ENCODE peak calls at places on chromosomes 2 and 18, in seven cellular contexts. T is Calu3, B is A549, Z is brain microvascular endothelial cell, A is AG10803, M is choroid plexus epithelial cell, C is spleen. U is an unnamed sample.
A peak's percentile ranks its signal among the peaks of the same experiment; 100 is the strongest.

GRCh38 chr2:54582987-54583386 is 126.9 kb downstream of the SPTBN1 start:
- DNase-seq in A (no peak), T (no peak), B (no peak), M (no peak), Z (no peak), C (no peak), U (no peak)

GRCh38 chr2:64262068-64262467 is 117.8 kb upstream of the PELI1 start:
- DNase-seq in A (no peak), Z (no peak), B (no peak), T (peak; percentile 48), M (peak; percentile 69), C (no peak), U (no peak)

GRCh38 chr2:159083601-159084000 is 115.2 kb downstream of the TANC1 start:
- DNase-seq in B (no peak), M (peak; percentile 64), A (peak; percentile 80), Z (no peak), C (no peak), T (no peak), U (no peak)

GRCh38 chr2:239106314-239106908 is 258.5 kb downstream of the TWIST2 start:
- DNase-seq in Z (peak; percentile 60), B (peak; percentile 72), T (peak; percentile 74), M (peak; percentile 76), A (peak; percentile 73), C (no peak), U (peak; percentile 62)

GRCh38 chr2:11616097-11616687 is 53.8 kb downstream of the NTSR2 start:
- DNase-seq in A (no peak), M (no peak), C (no peak), B (no peak), Z (no peak), T (no peak), U (no peak)

GRCh38 chr2:240985881-240986786 is 12.3 kb upstream of the SNED1 start:
- DNase-seq in A (no peak), T (no peak), C (peak; percentile 70), B (no peak), Z (no peak), M (no peak), U (no peak)

GRCh38 chr2:203685081-203685621 is 21.3 kb upstream of the CD28 start:
- DNase-seq in Z (peak; percentile 96), C (no peak), B (no peak), T (peak; percentile 30), M (peak; percentile 97), A (peak; percentile 99), U (no peak)

GRCh38 chr18:34913837-34914755 is 127.1 kb upstream of the MAPRE2 start:
- DNase-seq in M (peak; percentile 97), B (no peak), A (no peak), T (no peak), Z (peak; percentile 85), C (no peak), U (no peak)

GRCh38 chr2:99666256-99666655 is 176.4 kb upstream of the REV1 start:
- DNase-seq in C (no peak), M (no peak), B (no peak), A (no peak), Z (no peak), T (no peak), U (no peak)

GRCh38 chr18:23406271-23406787 is 46.8 kb upstream of the RIOK3 start:
- DNase-seq in M (peak; percentile 88), Z (peak; percentile 71), B (no peak), T (no peak), C (no peak), A (peak; percentile 17), U (no peak)

GRCh38 chr18:50849448-50849847 is 29.5 kb upstream of the ME2 start:
- DNase-seq in Z (no peak), M (peak; percentile 46), T (no peak), B (no peak), C (no peak), A (peak; percentile 21), U (no peak)

GRCh38 chr18:50844554-50844953 is 24.7 kb upstream of the MRO start:
- DNase-seq in C (no peak), M (no peak), B (no peak), Z (no peak), A (no peak), T (no peak), U (no peak)

GRCh38 chr18:50847192-50847591 is 27.4 kb upstream of the MRO start:
- DNase-seq in M (peak; percentile 52), B (no peak), T (no peak), Z (peak; percentile 74), C (no peak), A (peak; percentile 47), U (no peak)

GRCh38 chr18:50848038-50848437 is 28.2 kb upstream of the MRO start:
- DNase-seq in Z (no peak), B (no peak), C (no peak), T (no peak), A (no peak), M (no peak), U (no peak)

GRCh38 chr18:50844960-50845359 is 25.1 kb upstream of the MRO start:
- DNase-seq in C (no peak), Z (no peak), T (no peak), B (no peak), A (no peak), M (no peak), U (no peak)
- TF ChIP-seq CTCF in C (no peak), Z (no peak), T (no peak), B (no peak), A (no peak), M (no peak), U (no peak)

GRCh38 chr2:122164964-122165363 is 409.5 kb downstream of the TSN start:
- DNase-seq in Z (no peak), A (no peak), M (no peak), C (peak; percentile 1), B (no peak), T (no peak), U (no peak)

GRCh38 chr2:122166820-122167219 is 411.4 kb downstream of the TSN start:
- DNase-seq in M (no peak), A (no peak), C (peak; percentile 61), B (no peak), Z (no peak), T (no peak), U (no peak)

GRCh38 chr2:122172812-122173211 is 417.4 kb downstream of the TSN start:
- DNase-seq in A (no peak), M (no peak), Z (no peak), C (no peak), B (no peak), T (no peak), U (no peak)

GRCh38 chr2:122167561-122167960 is 412.1 kb downstream of the TSN start:
- DNase-seq in M (no peak), Z (no peak), B (no peak), T (no peak), A (no peak), C (no peak), U (no peak)

DNA sequence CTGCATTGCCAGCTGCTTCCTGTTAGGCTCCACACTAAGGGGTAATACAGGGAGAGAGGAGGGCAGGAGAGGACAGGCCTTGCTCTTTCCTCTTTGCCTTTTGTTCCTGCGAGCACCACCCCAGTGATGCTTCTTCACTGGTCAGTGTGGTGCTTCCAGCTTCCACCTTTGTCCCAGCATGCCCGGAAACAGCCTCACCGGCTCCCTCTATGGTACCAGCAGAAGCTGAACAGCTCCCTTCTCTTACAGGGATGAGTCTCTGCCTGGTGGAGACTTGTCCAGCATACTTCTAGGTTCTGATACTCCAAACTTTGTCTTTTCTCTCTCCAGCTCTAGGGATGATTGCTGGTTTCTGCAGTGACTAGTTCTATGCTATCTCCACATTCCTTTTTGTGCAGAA is 413.3 kb downstream of the TSN start:
- DNase-seq in B (no peak), A (no peak), T (peak; percentile 14), M (no peak), C (no peak), Z (no peak), U (no peak)
- TF ChIP-seq CTCF in B (no peak), A (peak; percentile 11), T (no peak), M (no peak), C (no peak), Z (peak; percentile 31), U (no peak)

DNA sequence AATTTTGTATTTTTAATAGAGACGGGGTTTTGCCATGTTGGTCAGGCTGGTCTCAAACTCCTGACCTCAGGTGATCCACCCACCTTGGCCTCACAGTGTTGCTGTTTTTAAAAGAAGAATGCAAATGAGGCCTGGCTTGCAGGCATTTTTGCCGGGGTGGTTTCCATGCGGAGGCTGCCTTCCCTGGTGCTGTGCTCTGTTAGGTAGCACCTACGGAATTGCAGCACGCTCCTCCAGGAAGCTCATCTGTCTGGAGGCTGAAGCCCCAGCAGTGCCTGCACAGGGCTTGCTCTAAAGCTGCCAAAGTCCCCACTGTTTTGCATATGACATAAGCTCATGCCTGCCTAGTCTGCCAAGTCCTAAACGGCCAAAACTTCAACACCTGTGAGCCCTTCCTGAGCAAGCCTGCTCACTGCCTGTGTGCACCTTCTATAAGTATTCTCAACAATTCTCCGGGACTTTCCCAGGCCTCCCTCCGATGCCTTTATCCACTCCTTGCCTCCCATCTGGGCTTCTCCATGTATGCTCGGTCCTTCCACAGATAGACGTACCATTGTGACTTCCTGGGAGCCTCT is 551.3 kb upstream of the RAB6C start:
- DNase-seq in Z (no peak), A (no peak), T (no peak), M (no peak), B (no peak), C (no peak), U (no peak)
- TF ChIP-seq CTCF in Z (no peak), A (no peak), T (no peak), M (no peak), B (no peak), C (no peak), U (no peak)

GRCh38 chr2:36484454-36484853 is 113.5 kb downstream of the FEZ2 start:
- DNase-seq in C (no peak), A (no peak), M (no peak), T (no peak), Z (no peak), B (no peak), U (no peak)
- TF ChIP-seq CTCF in C (no peak), A (no peak), M (no peak), T (no peak), Z (no peak), B (no peak), U (no peak)

GRCh38 chr2:49226360-49226759 is 72.0 kb upstream of the FSHR start:
- DNase-seq in M (no peak), C (no peak), B (no peak), Z (no peak), T (no peak), A (no peak), U (no peak)
- TF ChIP-seq CTCF in M (no peak), C (no peak), B (no peak), Z (no peak), T (no peak), A (no peak), U (no peak)

GRCh38 chr2:107776333-107776732 is 50.4 kb upstream of the RGPD4 start:
- DNase-seq in A (no peak), T (no peak), C (no peak), M (no peak), Z (no peak), B (no peak), U (no peak)
- TF ChIP-seq CTCF in A (no peak), T (no peak), C (no peak), M (no peak), Z (no peak), B (no peak), U (no peak)

U was measured in GM20000.